ENCODE peak calls at places on chromosome 17, in five cellular contexts. S is CD8-positive, alpha-beta T cell; N is CD8-positive, alpha-beta memory T cell; G is A549; D is T-helper 17 cell. E is an unnamed sample. For H3K9me3, the result is how much of the 10 kb centered on the place peaks cover.

GRCh38 chr17:33674685-33675084 is 381.6 kb upstream of the ASIC2 start:
- DNase-seq in S (peak), N (peak), G (peak), D (no peak), E (no peak)

GRCh38 chr17:44757045-44757917 is 1.5 kb upstream of the ADAM11 start:
- DNase-seq in S (no peak), N (no peak), G (no peak), D (no peak), E (no peak)

GRCh38 chr17:61360318-61360717 is 39.3 kb upstream of the TBX2 start:
- DNase-seq in S (no peak), N (no peak), G (no peak), D (no peak), E (no peak)

GRCh38 chr17:75753514-75754377 is 11.2 kb downstream of the GALK1 start:
- DNase-seq in S (peak), N (peak), G (no peak), D (peak), E (peak)

GRCh38 chr17:55813944-55814343 is 63.1 kb downstream of the PCTP start:
- DNase-seq in S (no peak), N (no peak), G (no peak), D (no peak), E (no peak)

GRCh38 chr17:33990943-33991706 is 264.0 kb upstream of the CCL2 start:
- DNase-seq in S (no peak), N (no peak), G (no peak), D (no peak), E (no peak)

GRCh38 chr17:49442051-49442450 is 27.4 kb upstream of the PHB1 start:
- DNase-seq in S (no peak), N (no peak), G (no peak), D (no peak), E (no peak)

GRCh38 chr17:56018202-56018601 is 135.1 kb upstream of the ANKFN1 start:
- DNase-seq in S (no peak), N (no peak), G (no peak), D (no peak), E (no peak)

GRCh38 chr17:70905796-70906195 is 736.5 kb downstream of the KCNJ2 start:
- DNase-seq in S (no peak), N (no peak), G (peak), D (no peak), E (no peak)

GRCh38 chr17:64500487-64500859 is 3.6 kb upstream of the POLG2 start:
- DNase-seq in S (no peak), N (no peak), G (no peak), D (no peak), E (no peak)

GRCh38 chr17:64500923-64501765 is 4.3 kb upstream of the POLG2 start:
- DNase-seq in S (no peak), N (no peak), G (no peak), D (no peak), E (peak)

GRCh38 chr17:64502021-64502420 is 4.1 kb downstream of the DDX5 start:
- DNase-seq in S (no peak), N (no peak), G (no peak), D (no peak), E (peak)

GRCh38 chr17:64498308-64499203 is 1.7 kb upstream of the POLG2 start:
- DNase-seq in S (no peak), N (no peak), G (no peak), D (no peak), E (no peak)

GRCh38 chr17:64499805-64500486 is 3.1 kb upstream of the POLG2 start:
- DNase-seq in S (no peak), N (no peak), G (peak), D (no peak), E (no peak)
- H3K9me3 ChIP-seq in S (under half), N (under half), G (under half), D (under half), E (under half)

GRCh38 chr17:22671110-22671509 is 978.8 kb downstream of the KCNJ18 start:
- DNase-seq in S (no peak), N (no peak), G (no peak), D (no peak), E (no peak)
- H3K9me3 ChIP-seq in S (under half), N (under half), G (under half), D (under half), E (under half)

DNA sequence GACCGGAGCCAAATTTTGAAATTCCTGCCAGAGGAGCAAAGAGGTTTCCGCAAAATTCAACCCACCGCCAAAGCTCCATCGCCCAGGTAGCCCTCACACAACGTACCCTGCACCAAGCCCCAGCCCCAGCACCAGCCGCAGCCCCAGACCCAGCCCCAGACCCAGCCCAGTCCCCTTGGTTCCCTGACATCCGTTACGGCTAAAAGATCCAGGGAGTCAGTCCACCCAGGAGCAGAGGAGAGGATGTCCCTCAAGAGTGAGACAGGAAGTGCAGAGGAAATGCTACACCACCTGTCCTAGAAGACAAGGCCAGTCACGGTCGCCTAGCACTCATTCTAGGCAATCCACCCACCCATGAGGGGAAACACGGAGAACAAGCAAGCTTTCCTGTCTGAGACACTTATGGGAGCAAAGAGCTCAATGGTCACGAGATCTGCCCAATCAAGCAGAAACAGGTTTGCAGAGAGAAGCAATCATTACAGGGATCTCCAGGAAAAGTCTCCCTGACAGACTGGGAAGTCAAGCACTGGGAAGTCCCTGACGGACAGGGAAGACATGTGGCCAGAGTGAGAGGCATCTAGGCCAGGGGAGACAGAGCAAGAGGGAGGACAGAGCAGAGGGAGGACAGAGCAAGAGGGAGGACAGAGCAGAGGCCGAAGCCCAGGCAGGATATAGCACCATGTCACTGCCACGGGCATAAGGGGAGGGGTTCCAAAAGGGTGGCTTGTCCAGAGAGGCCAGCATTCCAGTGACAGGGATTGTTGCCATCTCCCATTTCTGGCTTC is 15.0 kb upstream of the KCNJ18 start:
- DNase-seq in S (no peak), N (no peak), G (no peak), D (no peak), E (no peak)
- H3K9me3 ChIP-seq in S (under half), N (under half), G (under half), D (under half), E (under half)

DNA sequence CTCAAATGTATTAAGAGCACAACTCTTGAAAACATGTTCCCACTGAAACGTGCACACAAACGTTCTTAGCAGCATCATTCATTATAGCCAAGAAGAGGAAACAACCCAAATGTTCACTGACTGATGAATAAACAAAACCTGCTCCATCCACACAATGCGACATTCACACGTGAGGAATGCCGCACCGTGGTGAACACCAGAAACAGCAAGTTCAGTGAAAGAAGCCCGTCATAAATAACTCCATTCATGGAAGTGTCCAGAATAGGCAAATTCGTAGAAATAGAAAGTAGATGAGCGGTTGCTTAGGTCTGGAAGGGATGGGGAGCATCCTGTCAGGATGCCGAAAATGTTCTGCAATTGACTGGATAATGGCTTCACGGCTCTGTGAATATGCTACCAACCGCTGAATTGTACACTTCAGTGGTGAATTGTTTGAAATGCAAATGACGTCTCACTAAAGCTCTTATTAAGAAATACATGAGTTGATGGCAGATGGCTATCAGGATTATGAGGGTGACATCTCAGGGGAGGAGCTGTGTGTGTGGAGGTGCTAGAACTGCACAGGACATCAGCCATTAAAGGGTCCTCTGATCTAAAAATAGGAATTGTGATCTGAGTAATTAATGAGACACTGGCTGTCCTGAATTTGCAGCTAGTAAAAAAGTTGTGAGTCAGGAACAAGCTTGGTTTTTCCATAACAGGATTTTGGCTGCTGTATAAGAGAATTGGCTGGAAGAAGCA is 771.0 kb downstream of the KCNJ18 start:
- DNase-seq in S (no peak), N (no peak), G (no peak), D (no peak), E (no peak)
- H3K9me3 ChIP-seq in S (under half), N (under half), G (under half), D (under half), E (under half)

GRCh38 chr17:74541176-74542111 is 4.5 kb downstream of the CD300C start:
- DNase-seq in S (no peak), N (no peak), G (no peak), D (no peak), E (no peak)
- H3K9me3 ChIP-seq in S (under half), N (under half), G (under half), D (under half), E (under half)